ENCODE peak calls at places on chromosomes 12 and 14, in five cellular contexts. F, Z, J, R and Q are unnamed samples.

GRCh38 chr12:25018146-25018545 is 69.2 kb upstream of the BCAT1 start:
- DNase-seq in F (no peak), Z (no peak), J (no peak), R (no peak), Q (no peak)

GRCh38 chr14:25044299-25044698 is 5.6 kb downstream of the STXBP6 start:
- DNase-seq in F (no peak), Z (no peak), J (no peak), R (no peak), Q (no peak)

GRCh38 chr12:111546758-111547383 is 52.2 kb downstream of the ATXN2 start:
- DNase-seq in F (no peak), Z (no peak), J (no peak), R (no peak), Q (no peak)

GRCh38 chr12:56629459-56630179 is 507 bp downstream of the BAZ2A start:
- DNase-seq in F (no peak), Z (no peak), J (no peak), R (no peak), Q (no peak)

GRCh38 chr12:29639893-29640495 is 142.5 kb upstream of the OVCH1 start:
- DNase-seq in F (no peak), Z (no peak), J (no peak), R (no peak), Q (no peak)

GRCh38 chr14:65927871-65928270 is 515.3 kb downstream of the FUT8 start:
- DNase-seq in F (no peak), Z (peak), J (no peak), R (no peak), Q (no peak)

GRCh38 chr12:42660968-42661937 is 71.7 kb upstream of the PRICKLE1 start:
- DNase-seq in F (no peak), Z (no peak), J (no peak), R (no peak), Q (no peak)

GRCh38 chr14:96109956-96110355 is 70.8 kb downstream of the C14orf132 start:
- DNase-seq in F (no peak), Z (no peak), J (no peak), R (no peak), Q (no peak)

GRCh38 chr12:13152281-13152680 is 44.2 kb upstream of the EMP1 start:
- DNase-seq in F (no peak), Z (no peak), J (no peak), R (no peak), Q (no peak)

GRCh38 chr14:55448146-55448614 is 7.8 kb upstream of the TBPL2 start:
- DNase-seq in F (no peak), Z (no peak), J (peak), R (peak), Q (no peak)

GRCh38 chr12:9064815-9065606 is 50.7 kb downstream of the A2M start:
- DNase-seq in F (no peak), Z (peak), J (peak), R (no peak), Q (no peak)

GRCh38 chr14:59425322-59425945 is 39.7 kb downstream of the GPR135 start:
- DNase-seq in F (no peak), Z (no peak), J (no peak), R (peak), Q (no peak)